ENCODE peak calls at places on chromosomes 3 and 15, in ten cellular contexts. A, Q, O, G, U, T, L, N, Z and C are unnamed samples.

GRCh38 chr3:70360985-70361384 is 48.5 kb upstream of the MDFIC2 start:
- DNase-seq in N (peak), T (peak), L (no peak), G (peak), U (no peak), Z (no peak), O (no peak), Q (peak), A (no peak), C (no peak)

GRCh38 chr3:170524072-170524471 is 61.8 kb downstream of the SLC7A14 start:
- DNase-seq in U (no peak), L (no peak), T (no peak), O (no peak), A (no peak), Q (no peak), N (no peak), G (peak), Z (no peak), C (no peak)

GRCh38 chr3:150925751-150926201 is 20.5 kb upstream of the MINDY4B start:
- DNase-seq in U (peak), Q (peak), O (peak), Z (no peak), N (no peak), A (peak), T (peak), G (peak), L (peak), C (no peak)

GRCh38 chr15:68367226-68367625 is 64.7 kb downstream of the ITGA11 start:
- DNase-seq in N (no peak), G (no peak), L (no peak), U (no peak), O (no peak), T (no peak), Z (no peak), Q (no peak), A (no peak), C (no peak)

GRCh38 chr3:141152130-141152529 is 79.5 kb upstream of the PXYLP1 start:
- DNase-seq in A (no peak), L (no peak), Q (no peak), Z (no peak), G (no peak), O (no peak), T (no peak), N (no peak), U (no peak), C (no peak)

GRCh38 chr3:143421556-143421955 is 302.0 kb downstream of the CHST2 start:
- DNase-seq in T (no peak), G (no peak), U (no peak), N (no peak), L (no peak), A (no peak), Q (no peak), O (no peak), Z (peak), C (no peak)

GRCh38 chr3:194272221-194272620 is 78.9 kb downstream of the CPN2 start:
- DNase-seq in Z (no peak), G (no peak), Q (no peak), O (no peak), L (no peak), A (no peak), T (no peak), U (peak), N (no peak), C (no peak)

GRCh38 chr15:43146187-43146586 is 12.8 kb downstream of the TMEM62 start:
- DNase-seq in U (no peak), Z (no peak), T (no peak), Q (no peak), A (no peak), N (no peak), O (no peak), G (no peak), L (no peak), C (no peak)

GRCh38 chr3:143644370-143645089 is 203.7 kb downstream of the SLC9A9 start:
- DNase-seq in A (peak), O (no peak), T (peak), N (peak), Q (peak), G (peak), Z (peak), U (peak), L (no peak), C (peak)

GRCh38 chr15:52306270-52306669 is 10.7 kb upstream of the MYO5C start:
- DNase-seq in A (no peak), L (no peak), N (peak), U (no peak), O (no peak), Z (peak), T (peak), Q (no peak), G (no peak), C (no peak)

GRCh38 chr3:119279101-119279554 is 15.1 kb upstream of the ARHGAP31 start:
- DNase-seq in O (no peak), U (peak), Q (no peak), L (no peak), N (no peak), G (no peak), Z (no peak), T (peak), A (no peak), C (no peak)

GRCh38 chr3:138066383-138066782 is 49.0 kb downstream of the DZIP1L start:
- DNase-seq in O (no peak), Q (no peak), U (no peak), N (no peak), T (no peak), L (no peak), A (no peak), G (no peak), Z (no peak), C (no peak)

GRCh38 chr3:183576487-183577107 is 21.1 kb upstream of the KLHL6 start:
- DNase-seq in Q (no peak), G (peak), A (peak), L (no peak), N (no peak), O (no peak), T (no peak), U (no peak), Z (no peak), C (peak)

GRCh38 chr15:74380361-74381189 is 13.1 kb upstream of the CYP11A1 start:
- DNase-seq in T (no peak), L (no peak), Q (no peak), Z (no peak), O (no peak), G (no peak), A (no peak), U (no peak), N (no peak), C (no peak)

GRCh38 chr3:126266291-126266840 is 86.0 kb upstream of the ALDH1L1 start:
- DNase-seq in O (no peak), U (peak), A (no peak), G (no peak), N (no peak), Q (no peak), T (peak), L (no peak), Z (peak), C (no peak)

GRCh38 chr3:196620228-196620627 is 19.3 kb upstream of the NRROS start:
- DNase-seq in L (no peak), Q (peak), A (no peak), O (no peak), N (no peak), T (no peak), U (peak), G (no peak), Z (no peak), C (no peak)

GRCh38 chr3:32684029-32684799 is 774 bp upstream of the CNOT10 start:
- DNase-seq in N (no peak), O (no peak), U (no peak), Q (no peak), A (no peak), Z (no peak), L (no peak), T (no peak), G (no peak), C (no peak)

GRCh38 chr3:157160652-157161480 is 919 bp upstream of the CCNL1 start:
- DNase-seq in A (no peak), T (peak), Z (peak), L (no peak), N (peak), U (peak), G (peak), Q (peak), O (no peak), C (no peak)